ENCODE peak calls at places on chromosomes 13 and 19, in five cellular contexts. D is HFFc6; R is testis; T is CD4-positive, alpha-beta T cell; H is foreskin fibroblast. F is an unnamed sample.

GRCh38 chr19:42291437-42291815 is 10.5 kb upstream of the PRR19 start:
- DNase-seq in D (no peak), R (no peak), T (no peak), H (no peak), F (no peak)

GRCh38 chr13:100461309-100462035 is 127.1 kb downstream of the GGACT start:
- DNase-seq in D (no peak), R (no peak), T (no peak), H (no peak), F (no peak)

GRCh38 chr13:101423872-101424271 is 7.6 kb upstream of the NALCN start:
- DNase-seq in D (no peak), R (no peak), T (no peak), H (no peak), F (no peak)

GRCh38 chr19:57242821-57243220 is 2.4 kb downstream of the ZNF805 start:
- DNase-seq in D (no peak), R (no peak), T (no peak), H (no peak), F (no peak)

GRCh38 chr13:97289514-97290298 is 67.6 kb downstream of the MBNL2 start:
- DNase-seq in D (no peak), R (no peak), T (no peak), H (no peak), F (no peak)

GRCh38 chr19:16260794-16261161 is 63.1 kb downstream of the AP1M1 start:
- DNase-seq in D (no peak), R (no peak), T (no peak), H (no peak), F (no peak)

GRCh38 chr19:12965017-12965811 is 4.2 kb upstream of the DAND5 start:
- DNase-seq in D (peak; percentile 57), R (peak; percentile 86), T (peak; percentile 64), H (no peak), F (peak; percentile 89)

GRCh38 chr13:78437781-78438180 is 165.6 kb downstream of the POU4F1 start:
- DNase-seq in D (no peak), R (no peak), T (no peak), H (no peak), F (no peak)

GRCh38 chr13:64675256-64675892 is 2554.8 kb downstream of the PCDH9 start:
- DNase-seq in D (peak; percentile 91), R (no peak), T (no peak), H (peak; percentile 75), F (no peak)

GRCh38 chr19:4077800-4078683 is 11.3 kb upstream of the ZBTB7A start:
- DNase-seq in D (no peak), R (peak; percentile 76), T (no peak), H (no peak), F (peak; percentile 82)

GRCh38 chr19:48495391-48495790 is 16.2 kb downstream of the LMTK3 start:
- DNase-seq in D (no peak), R (no peak), T (no peak), H (peak; percentile 44), F (no peak)

GRCh38 chr19:31537136-31537535 is 187.9 kb upstream of the TSHZ3 start:
- DNase-seq in D (no peak), R (no peak), T (no peak), H (no peak), F (no peak)

GRCh38 chr13:50805805-50806204 is 37.7 kb downstream of the DLEU7 start:
- DNase-seq in D (no peak), R (no peak), T (no peak), H (no peak), F (no peak)
- TF ChIP-seq CTCF in D (peak; percentile 46), R (no peak), T (no peak), H (no peak), F (no peak)

DNA sequence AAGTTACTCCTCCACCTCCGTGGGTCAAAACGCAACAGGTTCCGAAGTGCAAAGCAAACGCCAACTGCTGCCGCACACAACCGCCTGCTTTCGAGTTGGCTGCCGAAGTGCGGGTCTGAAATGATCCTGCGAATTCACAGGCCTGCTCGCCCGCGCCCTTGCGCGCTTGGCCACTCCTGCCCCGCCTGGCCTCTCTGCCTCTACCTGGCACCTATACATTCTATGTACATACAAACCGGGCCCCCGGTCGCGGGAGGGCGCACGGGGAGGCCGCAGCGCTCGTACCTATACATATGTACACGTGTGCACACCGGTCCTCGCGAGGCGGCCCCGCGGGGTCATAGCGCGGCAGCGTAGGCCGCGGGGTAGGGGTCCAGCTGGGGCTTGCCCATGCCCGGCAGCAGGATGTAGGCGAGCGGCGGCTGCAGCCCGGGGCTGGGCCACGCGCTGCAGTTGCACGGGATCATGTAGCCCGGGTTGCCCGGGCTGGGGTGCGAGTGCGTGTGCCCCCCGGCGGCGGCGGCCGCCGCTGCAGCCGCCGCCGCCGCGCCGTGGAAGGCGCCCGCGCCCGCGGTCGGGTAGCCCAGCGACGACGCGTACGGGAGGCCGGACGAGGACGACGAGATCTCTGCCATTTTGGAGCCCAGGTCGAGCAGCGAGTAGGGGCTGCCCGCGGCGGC is 1.3 kb downstream of the SOX21 start:
- DNase-seq in D (no peak), R (no peak), T (no peak), H (no peak), F (peak; percentile 77)
- TF ChIP-seq CTCF in D (peak; percentile 37), R (no peak), T (no peak), H (no peak), F (no peak)

GRCh38 chr13:108915095-108915633 is 285.8 kb downstream of the MYO16 start:
- DNase-seq in D (peak; percentile 44), R (peak; percentile 42), T (no peak), H (peak; percentile 37), F (peak; percentile 32)
- TF ChIP-seq CTCF in D (peak; percentile 79), R (peak; percentile 57), T (no peak), H (peak; percentile 77), F (no peak)

DNA sequence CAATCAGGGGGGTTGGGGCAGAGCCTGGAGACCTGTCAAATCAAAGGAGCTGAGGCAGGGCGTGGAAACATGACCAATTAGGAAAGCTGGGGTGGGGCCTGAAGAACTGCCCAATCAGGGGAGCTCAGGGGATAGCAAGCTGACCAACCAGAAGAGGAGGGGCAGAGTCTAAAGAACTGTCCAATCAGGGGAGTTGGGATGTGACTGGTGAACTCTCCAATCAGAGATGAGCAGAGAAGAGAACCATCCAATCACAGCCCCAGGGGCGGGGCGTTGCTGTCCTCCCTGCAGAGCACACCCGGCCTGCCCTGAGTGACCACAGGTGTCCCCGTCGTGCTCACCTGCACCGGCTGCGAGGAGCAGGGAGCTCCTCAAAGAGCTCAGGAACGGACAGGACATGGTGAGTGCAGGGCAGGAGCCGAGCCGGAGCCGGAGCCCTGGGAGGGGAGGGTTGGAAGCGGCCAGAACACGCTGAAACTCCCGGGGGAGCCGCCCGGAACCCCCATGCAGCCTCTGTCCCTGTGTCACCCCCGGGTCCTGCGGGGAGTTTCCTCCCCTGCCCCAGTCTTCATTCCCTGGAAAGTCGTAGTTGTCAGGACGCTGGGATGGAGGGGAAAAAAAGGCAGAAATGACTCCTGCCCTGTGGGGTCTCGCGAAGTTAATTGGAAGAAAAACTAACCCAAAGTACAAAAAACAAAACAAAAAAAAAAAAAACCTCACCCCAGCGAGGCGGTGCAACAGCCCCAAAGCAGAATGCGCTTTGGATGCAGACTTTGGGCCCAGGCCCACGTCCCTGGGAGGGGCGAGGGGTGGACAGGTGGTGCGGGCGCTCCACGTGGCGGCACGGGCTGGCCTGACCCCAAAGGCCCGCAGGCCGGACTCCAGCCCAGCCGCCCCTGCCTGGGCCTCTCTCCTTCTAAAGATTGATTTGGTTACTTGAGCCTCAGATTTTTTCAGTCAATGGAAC is at the start of gene ZNF556:
- DNase-seq in D (no peak), R (peak; percentile 95), T (no peak), H (no peak), F (no peak)
- TF ChIP-seq CTCF in D (no peak), R (no peak), T (no peak), H (no peak), F (no peak)

GRCh38 chr13:45441633-45442032 is 23.1 kb upstream of the COG3 start:
- DNase-seq in D (no peak), R (no peak), T (no peak), H (peak; percentile 47), F (peak; percentile 30)
- TF ChIP-seq CTCF in D (peak; percentile 40), R (no peak), T (no peak), H (peak; percentile 32), F (no peak)

GRCh38 chr19:28980236-28980868 is 232.6 kb downstream of the UQCRFS1 start:
- DNase-seq in D (peak; percentile 71), R (no peak), T (no peak), H (peak; percentile 18), F (no peak)
- TF ChIP-seq CTCF in D (peak; percentile 79), R (no peak), T (no peak), H (peak; percentile 74), F (no peak)

GRCh38 chr19:36528194-36528920 is at the start of gene ZNF260:
- DNase-seq in D (peak; percentile 97), R (peak; percentile 98), T (peak; percentile 82), H (peak; percentile 96), F (peak; percentile 90)
- TF ChIP-seq CTCF in D (no peak), R (peak; percentile 11), T (no peak), H (no peak), F (no peak)

GRCh38 chr13:32415019-32415418 is 12.9 kb downstream of the N4BP2L1 start:
- DNase-seq in D (no peak), R (no peak), T (no peak), H (no peak), F (no peak)
- TF ChIP-seq CTCF in D (peak; percentile 77), R (no peak), T (peak; percentile 34), H (peak; percentile 63), F (peak; percentile 26)

F was measured in GM20000.